ENCODE peak calls at places on chromosomes 12 and 14, in four cellular contexts. X, M, E and F are unnamed samples.

GRCh38 chr12:64674367-64674922 is 64.2 kb downstream of the RASSF3 start:
- DNase-seq in X (no peak), M (no peak), E (no peak), F (no peak)

GRCh38 chr14:65035049-65035448 is 48.4 kb downstream of the FNTB start:
- DNase-seq in X (no peak), M (no peak), E (no peak), F (no peak)

GRCh38 chr14:60204104-60204842 is 39.1 kb upstream of the DHRS7 start:
- DNase-seq in X (no peak), M (peak), E (no peak), F (no peak)

GRCh38 chr14:63956326-63956725 is 103.5 kb downstream of the SYNE2 start:
- DNase-seq in X (no peak), M (no peak), E (no peak), F (no peak)

GRCh38 chr14:97061198-97061597 is 264.0 kb downstream of the VRK1 start:
- DNase-seq in X (no peak), M (no peak), E (no peak), F (no peak)

GRCh38 chr12:20367731-20368652 is at the start of gene PDE3A:
- DNase-seq in X (no peak), M (no peak), E (no peak), F (peak)

GRCh38 chr12:104694711-104695110 is 238.0 kb downstream of the CHST11 start:
- DNase-seq in X (no peak), M (no peak), E (no peak), F (no peak)

GRCh38 chr12:76006028-76006916 is 25.3 kb downstream of the PHLDA1 start:
- DNase-seq in X (no peak), M (no peak), E (no peak), F (no peak)

GRCh38 chr14:101075025-101075800 is 171.7 kb upstream of the RTL1 start:
- DNase-seq in X (no peak), M (no peak), E (no peak), F (peak)

GRCh38 chr12:90235642-90236041 is 527.0 kb upstream of the ATP2B1 start:
- DNase-seq in X (no peak), M (no peak), E (no peak), F (no peak)

GRCh38 chr14:52299692-52300278 is 14.3 kb upstream of the PTGER2 start:
- DNase-seq in X (peak), M (no peak), E (peak), F (no peak)

GRCh38 chr14:60506985-60507829 is 1.7 kb upstream of the SIX6 start:
- DNase-seq in X (no peak), M (no peak), E (no peak), F (peak)

GRCh38 chr12:133081408-133081806 is 684 bp downstream of the ZNF140 start:
- DNase-seq in X (no peak), M (no peak), E (no peak), F (peak)

GRCh38 chr12:31368666-31369361 is 42.9 kb upstream of the SINHCAF start:
- DNase-seq in X (no peak), M (no peak), E (no peak), F (peak)

GRCh38 chr12:31370645-31371620 is 45.0 kb upstream of the SINHCAF start:
- DNase-seq in X (peak), M (no peak), E (peak), F (peak)

GRCh38 chr12:31366104-31366621 is 40.2 kb upstream of the SINHCAF start:
- DNase-seq in X (no peak), M (no peak), E (no peak), F (no peak)

GRCh38 chr12:31369712-31370521 is 44.0 kb upstream of the SINHCAF start:
- DNase-seq in X (no peak), M (no peak), E (peak), F (peak)
- TF ChIP-seq NR2C2 in X (no peak), M (no peak), E (no peak), F (no peak)

DNA sequence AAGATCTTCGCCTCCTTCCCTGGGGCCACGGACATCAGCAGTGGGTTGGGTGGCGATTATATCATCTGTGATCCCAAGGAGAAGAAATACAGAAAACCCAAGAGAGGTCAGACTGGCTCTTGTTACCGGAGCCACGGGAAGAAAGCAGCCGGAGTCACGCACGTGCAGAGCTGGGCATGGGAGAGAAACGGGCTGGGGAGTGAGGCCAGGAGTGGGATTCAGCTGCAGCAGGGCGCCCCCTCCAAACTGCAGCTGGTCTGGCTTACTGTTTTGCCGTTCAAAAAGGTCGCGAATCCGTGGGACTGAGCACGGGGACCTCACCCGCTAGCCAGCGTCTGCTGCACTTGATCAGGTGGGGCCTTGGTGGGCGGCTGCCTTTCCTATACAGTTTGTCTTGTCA is 206.6 kb upstream of the PRMT8 start:
- DNase-seq in X (no peak), M (no peak), E (no peak), F (no peak)
- TF ChIP-seq NR2C2 in X (no peak), M (no peak), E (no peak), F (no peak)

GRCh38 chr14:94314890-94315289 is 8.2 kb downstream of the SERPINA6 start:
- DNase-seq in X (no peak), M (no peak), E (no peak), F (no peak)

GRCh38 chr14:94317259-94317658 is 5.9 kb downstream of the SERPINA6 start:
- DNase-seq in X (no peak), M (no peak), E (peak), F (no peak)

GRCh38 chr14:94312481-94313246 is 10.5 kb downstream of the SERPINA6 start:
- DNase-seq in X (no peak), M (no peak), E (no peak), F (no peak)

GRCh38 chr14:94316692-94317091 is 6.4 kb downstream of the SERPINA6 start:
- DNase-seq in X (no peak), M (no peak), E (no peak), F (no peak)

DNA sequence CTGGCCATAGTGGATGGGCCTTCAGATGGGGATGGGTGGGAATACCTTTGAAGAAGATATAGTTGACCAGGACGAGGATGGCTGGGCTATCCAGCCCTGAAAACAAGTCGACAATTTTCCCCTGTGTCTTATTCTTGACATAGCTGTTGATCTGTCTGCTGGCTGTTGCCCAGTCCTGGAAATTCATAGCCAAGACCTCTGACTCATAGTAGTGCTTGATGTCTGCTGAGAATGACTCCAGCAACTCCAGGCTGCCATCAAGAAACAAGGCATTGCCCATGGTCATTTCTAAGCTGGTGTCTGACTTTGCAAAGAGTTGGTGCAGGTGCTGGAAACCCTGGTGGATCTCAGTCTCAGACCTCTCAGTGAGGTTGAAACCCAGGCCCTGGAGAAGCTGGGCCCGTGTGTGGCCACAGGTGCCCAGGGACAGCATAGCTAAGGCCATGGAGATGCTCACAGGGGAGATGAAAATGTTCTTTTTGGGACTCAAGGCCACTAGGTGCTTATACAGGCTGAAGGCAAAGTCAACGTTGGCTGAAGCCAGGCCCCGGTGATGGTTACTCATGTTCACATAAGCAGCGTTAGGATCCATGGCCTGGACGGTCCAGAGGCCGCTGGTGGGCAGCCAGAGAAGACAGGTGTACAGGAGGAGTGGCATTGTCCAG is 9.0 kb downstream of the SERPINA6 start:
- DNase-seq in X (no peak), M (no peak), E (no peak), F (no peak)
- TF ChIP-seq NR2C2 in X (no peak), M (no peak), E (no peak), F (no peak)

GRCh38 chr12:29317556-29318363 is 63.2 kb downstream of the ERGIC2 start:
- DNase-seq in X (peak), M (peak), E (peak), F (peak)
- TF ChIP-seq NR2C2 in X (no peak), M (no peak), E (no peak), F (no peak)

DNA sequence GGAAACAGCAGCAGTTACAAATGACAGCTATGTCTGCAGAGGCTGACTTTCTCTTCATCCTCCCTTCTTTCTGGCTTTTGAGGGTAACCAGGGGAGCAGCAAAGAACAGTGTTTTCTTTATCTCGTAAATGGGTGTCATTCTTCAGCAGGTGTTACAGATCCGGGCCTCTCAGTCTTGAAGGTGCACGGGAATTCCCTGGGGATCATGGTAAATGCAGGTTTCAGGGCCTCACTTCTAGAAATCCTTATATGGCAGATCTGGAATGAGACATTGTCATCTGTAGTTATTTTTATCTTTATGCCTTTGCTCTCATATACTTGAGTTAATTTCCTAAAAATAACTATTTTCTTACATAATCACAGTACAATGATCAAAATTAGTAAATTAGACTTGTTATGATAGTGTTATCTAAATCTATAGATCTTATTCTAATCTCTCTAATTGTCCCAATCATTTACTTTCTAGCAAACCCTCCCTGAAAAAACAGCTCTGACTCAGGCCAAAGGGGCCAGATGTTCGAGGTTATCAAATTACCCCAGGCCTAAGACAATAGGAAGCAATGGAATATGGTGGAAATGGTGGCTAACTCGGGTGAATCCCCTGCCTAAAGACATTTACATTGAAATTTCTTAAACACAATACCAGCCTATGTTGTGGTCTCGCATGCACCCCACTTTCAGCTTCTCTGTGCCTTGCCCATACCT is 145.0 kb downstream of the CAND1 start:
- DNase-seq in X (no peak), M (no peak), E (no peak), F (no peak)
- TF ChIP-seq NR2C2 in X (no peak), M (no peak), E (no peak), F (no peak)

GRCh38 chr12:30296486-30296885 is 399.2 kb downstream of the IPO8 start:
- DNase-seq in X (no peak), M (no peak), E (no peak), F (no peak)
- TF ChIP-seq NR2C2 in X (no peak), M (no peak), E (no peak), F (no peak)

DNA sequence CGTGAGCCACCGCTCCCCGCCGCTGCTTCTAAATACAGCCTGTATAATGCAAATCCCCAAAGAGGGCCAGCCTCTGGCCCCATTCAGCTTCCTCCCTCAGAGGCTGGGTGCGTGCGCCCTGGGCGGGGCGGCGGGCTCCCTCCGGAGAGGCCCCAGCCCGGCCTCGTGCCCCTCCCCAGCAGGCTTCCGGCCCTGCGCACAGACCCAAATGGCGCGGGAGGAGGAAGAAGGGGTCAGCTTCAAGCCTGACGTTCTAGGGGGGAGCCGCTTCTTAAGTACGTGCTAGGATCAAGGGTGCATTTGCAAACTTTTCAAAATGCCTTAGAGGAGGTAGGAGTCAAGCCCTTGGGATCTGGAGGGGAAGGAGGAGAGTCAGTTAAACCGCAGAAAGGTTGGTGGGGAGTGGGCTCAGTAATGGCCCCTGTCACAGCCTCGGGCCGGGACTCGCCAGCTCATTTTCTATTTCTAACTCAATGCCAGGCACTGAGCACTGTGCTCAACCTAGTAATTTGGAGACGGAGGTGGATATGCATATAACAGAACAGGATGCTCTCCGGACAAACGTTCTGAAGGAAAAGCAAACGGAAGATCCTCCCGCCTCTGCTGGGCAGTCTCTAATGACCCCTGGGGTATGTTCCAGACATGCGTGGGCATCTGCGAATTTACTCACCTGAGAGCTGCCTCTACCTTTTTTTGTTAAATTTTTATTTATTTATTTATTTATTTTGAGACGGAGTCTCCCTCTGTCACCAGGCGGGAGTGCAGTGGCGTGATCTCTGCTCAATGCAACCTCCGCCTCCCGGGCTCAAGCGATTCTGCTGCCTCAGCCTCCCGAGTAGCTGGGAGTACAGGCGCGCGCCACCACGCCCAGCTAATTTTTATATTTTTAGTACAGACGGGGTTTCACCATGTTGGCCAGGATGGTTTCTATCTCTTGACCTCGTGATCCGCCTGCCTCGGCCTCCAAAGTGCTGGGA is 32.3 kb downstream of the NINJ2 start:
- DNase-seq in X (no peak), M (no peak), E (no peak), F (peak)
- TF ChIP-seq NR2C2 in X (no peak), M (no peak), E (no peak), F (no peak)

DNA sequence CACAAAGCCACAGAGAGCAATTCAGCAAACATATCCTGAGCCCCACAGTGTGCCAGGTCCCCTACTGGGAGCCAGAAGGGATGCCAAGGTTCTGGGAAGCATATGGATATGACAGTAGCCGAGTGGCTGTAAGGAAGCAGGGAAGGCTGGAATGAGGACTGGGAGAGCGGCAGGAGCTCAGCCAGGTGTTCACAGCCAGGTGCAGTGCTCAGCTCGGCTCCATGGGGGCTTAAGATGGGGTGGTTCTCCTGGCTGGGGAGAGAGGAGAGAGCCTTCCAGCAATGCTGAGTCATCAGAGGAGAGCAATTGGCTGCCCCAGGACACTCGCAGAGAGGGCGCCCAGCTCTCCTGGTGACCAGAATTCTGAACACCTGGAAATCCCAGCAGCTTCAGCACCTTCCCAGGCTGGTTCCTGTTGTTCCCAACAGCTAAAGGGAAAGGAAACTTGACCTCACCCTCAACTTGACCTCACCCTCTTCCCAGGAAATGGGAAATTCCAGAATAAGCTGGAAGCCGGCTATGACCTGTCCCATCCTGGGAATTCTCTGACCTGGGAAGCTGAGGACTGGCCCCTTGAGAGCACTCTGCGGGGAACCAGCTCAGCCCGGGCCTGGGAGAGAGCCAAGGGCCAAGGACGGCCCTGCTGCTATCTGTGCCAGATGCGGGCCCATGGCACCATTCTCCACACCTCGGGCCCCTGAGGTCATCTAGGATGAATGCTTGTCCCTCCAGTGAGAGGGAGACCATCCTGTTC is 34.6 kb downstream of the SLC6A12 start:
- DNase-seq in X (no peak), M (no peak), E (no peak), F (no peak)
- TF ChIP-seq NR2C2 in X (no peak), M (no peak), E (no peak), F (no peak)

GRCh38 chr12:30624009-30624408 is 71.7 kb downstream of the IPO8 start:
- DNase-seq in X (no peak), M (no peak), E (no peak), F (no peak)

GRCh38 chr12:30626847-30627246 is 68.8 kb downstream of the IPO8 start:
- DNase-seq in X (no peak), M (no peak), E (peak), F (no peak)

GRCh38 chr12:30617568-30617967 is 78.1 kb downstream of the IPO8 start:
- DNase-seq in X (no peak), M (no peak), E (no peak), F (no peak)

GRCh38 chr12:30622509-30622908 is 73.2 kb downstream of the IPO8 start:
- DNase-seq in X (peak), M (peak), E (no peak), F (no peak)
- TF ChIP-seq NR2C2 in X (no peak), M (no peak), E (no peak), F (no peak)

DNA sequence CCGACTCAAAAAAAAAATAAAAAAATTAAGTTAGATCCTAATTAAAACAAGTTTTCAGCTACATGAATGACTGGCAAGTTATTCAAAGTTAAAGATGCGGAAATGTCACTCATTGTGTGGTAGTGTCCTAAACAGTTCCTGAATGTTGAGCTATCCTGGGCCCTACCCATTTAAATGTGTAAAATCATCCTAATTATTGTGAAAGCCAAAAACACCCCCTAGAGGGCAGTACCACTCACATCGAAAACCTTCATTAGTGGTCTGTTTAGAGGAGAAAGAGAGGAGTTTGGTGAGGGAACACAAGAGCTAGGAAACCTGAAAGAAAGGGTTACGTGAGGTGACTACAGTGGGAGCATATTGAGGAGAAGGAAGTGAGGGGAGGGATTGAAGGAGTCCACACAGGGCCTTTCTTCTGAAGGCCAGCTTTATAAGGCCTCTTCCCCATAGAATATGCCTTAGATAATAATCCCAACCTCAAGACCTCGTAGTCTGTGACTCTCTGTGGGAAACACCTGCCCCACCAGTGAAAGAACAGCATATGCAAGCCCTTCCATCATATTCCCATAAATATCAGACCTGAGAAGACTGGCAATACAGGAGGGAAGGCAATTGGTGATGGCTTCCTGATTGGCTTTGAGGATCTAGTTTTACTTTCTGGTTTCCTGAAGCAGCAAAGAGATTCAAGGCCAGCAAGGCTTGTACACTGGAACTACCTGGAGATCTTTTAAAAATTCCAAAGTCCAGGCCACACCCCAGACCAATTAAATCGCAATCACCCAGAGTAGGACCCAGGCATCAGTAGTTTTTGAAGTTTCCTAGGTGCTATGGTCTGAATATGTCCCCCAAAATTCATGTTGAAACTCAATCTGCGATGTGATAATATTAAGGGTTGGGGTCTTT is 2.7 kb upstream of the TEP1 start:
- DNase-seq in X (peak), M (peak), E (peak), F (no peak)
- TF ChIP-seq NR2C2 in X (no peak), M (no peak), E (no peak), F (no peak)